ENCODE peak calls at places on chromosomes 13 and 19, in ten cellular contexts. Q, E, L, M, F, P, I, J, N and V are unnamed samples.

GRCh38 chr19:46009530-46010510 is 13.0 kb downstream of the PGLYRP1 start:
- DNase-seq in Q (peak), E (peak), L (peak), M (peak), F (peak), P (no peak), I (peak), J (peak), N (peak), V (peak)

GRCh38 chr19:41548954-41549688 is 26.8 kb upstream of the CEACAM21 start:
- DNase-seq in Q (peak), E (peak), L (peak), M (no peak), F (no peak), P (no peak), I (peak), J (no peak), N (no peak), V (peak)

GRCh38 chr13:42137856-42138537 is 89.5 kb downstream of the DGKH start:
- DNase-seq in Q (no peak), E (no peak), L (no peak), M (peak), F (peak), P (no peak), I (no peak), J (no peak), N (no peak), V (no peak)

GRCh38 chr13:66748712-66749111 is 481.4 kb downstream of the PCDH9 start:
- DNase-seq in Q (no peak), E (no peak), L (no peak), M (no peak), F (no peak), P (no peak), I (peak), J (no peak), N (no peak), V (no peak)

GRCh38 chr13:109669956-109670355 is 116.4 kb downstream of the IRS2 start:
- DNase-seq in Q (no peak), E (no peak), L (no peak), M (no peak), F (no peak), P (no peak), I (no peak), J (no peak), N (no peak), V (no peak)

GRCh38 chr13:42272115-42272756 is at the start of gene AKAP11:
- DNase-seq in Q (peak), E (peak), L (peak), M (peak), F (peak), P (no peak), I (peak), J (peak), N (no peak), V (peak)

GRCh38 chr19:6723108-6723618 is 2.7 kb upstream of the C3 start:
- DNase-seq in Q (no peak), E (no peak), L (no peak), M (no peak), F (no peak), P (no peak), I (no peak), J (no peak), N (no peak), V (no peak)

GRCh38 chr13:48531416-48532145 is 1.3 kb downstream of the RCBTB2 start:
- DNase-seq in Q (peak), E (no peak), L (no peak), M (no peak), F (no peak), P (no peak), I (no peak), J (no peak), N (no peak), V (no peak)

GRCh38 chr19:42111811-42112210 is 20.4 kb downstream of the POU2F2 start:
- DNase-seq in Q (no peak), E (no peak), L (no peak), M (peak), F (peak), P (no peak), I (no peak), J (no peak), N (no peak), V (no peak)

GRCh38 chr19:37981785-37982475 is 74.9 kb downstream of the SIPA1L3 start:
- DNase-seq in Q (no peak), E (no peak), L (no peak), M (no peak), F (no peak), P (peak), I (no peak), J (peak), N (no peak), V (no peak)

GRCh38 chr13:104310861-104311260 is 1244.6 kb upstream of the SLC10A2 start:
- DNase-seq in Q (no peak), E (no peak), L (no peak), M (no peak), F (no peak), P (no peak), I (no peak), J (no peak), N (no peak), V (no peak)

GRCh38 chr19:10985502-10985901 is 24.7 kb downstream of the SMARCA4 start:
- DNase-seq in Q (no peak), E (no peak), L (no peak), M (no peak), F (no peak), P (no peak), I (no peak), J (no peak), N (no peak), V (no peak)

GRCh38 chr13:32443111-32443510 is 15.2 kb upstream of the N4BP2L1 start:
- DNase-seq in Q (peak), E (peak), L (peak), M (peak), F (peak), P (no peak), I (peak), J (no peak), N (no peak), V (no peak)

GRCh38 chr13:50374517-50374916 is 359.3 kb downstream of the KCNRG start:
- DNase-seq in Q (no peak), E (no peak), L (no peak), M (no peak), F (no peak), P (no peak), I (no peak), J (no peak), N (no peak), V (no peak)

GRCh38 chr19:45250832-45251451 is at the start of gene MARK4:
- DNase-seq in Q (peak), E (peak), L (peak), M (peak), F (peak), P (no peak), I (peak), J (peak), N (peak), V (peak)

GRCh38 chr19:12800344-12800732 is 1.3 kb downstream of the PRDX2 start:
- DNase-seq in Q (no peak), E (no peak), L (no peak), M (no peak), F (no peak), P (no peak), I (no peak), J (no peak), N (no peak), V (no peak)

GRCh38 chr13:113863511-113864302 is at the start of gene GAS6:
- DNase-seq in Q (no peak), E (no peak), L (no peak), M (peak), F (peak), P (no peak), I (peak), J (peak), N (no peak), V (no peak)

GRCh38 chr19:35166100-35167063 is 11.8 kb downstream of the FXYD5 start:
- DNase-seq in Q (no peak), E (no peak), L (no peak), M (no peak), F (no peak), P (no peak), I (no peak), J (no peak), N (no peak), V (no peak)

GRCh38 chr19:17706750-17707181 is 12.5 kb upstream of the MAP1S start:
- DNase-seq in Q (no peak), E (no peak), L (no peak), M (peak), F (peak), P (no peak), I (no peak), J (no peak), N (no peak), V (no peak)

GRCh38 chr19:12749938-12750521 is 1.6 kb upstream of the BEST2 start:
- DNase-seq in Q (no peak), E (no peak), L (no peak), M (peak), F (peak), P (no peak), I (no peak), J (no peak), N (no peak), V (no peak)

GRCh38 chr19:14530005-14530348 is 583 bp downstream of the TECR start:
- DNase-seq in Q (no peak), E (no peak), L (no peak), M (peak), F (no peak), P (no peak), I (no peak), J (no peak), N (no peak), V (no peak)

GRCh38 chr13:73223372-73223781 is 164.6 kb downstream of the KLF5 start:
- DNase-seq in Q (peak), E (peak), L (no peak), M (no peak), F (no peak), P (no peak), I (peak), J (no peak), N (no peak), V (no peak)

GRCh38 chr19:35899547-35900214 is 659 bp downstream of the NFKBID start:
- DNase-seq in Q (peak), E (peak), L (peak), M (peak), F (peak), P (no peak), I (peak), J (peak), N (peak), V (peak)

GRCh38 chr13:68056816-68057710 is 826.9 kb upstream of the PCDH9 start:
- DNase-seq in Q (no peak), E (no peak), L (no peak), M (no peak), F (peak), P (no peak), I (no peak), J (no peak), N (no peak), V (no peak)

GRCh38 chr13:95246292-95247082 is 54.8 kb downstream of the ABCC4 start:
- DNase-seq in Q (no peak), E (no peak), L (no peak), M (no peak), F (no peak), P (no peak), I (no peak), J (no peak), N (no peak), V (no peak)

GRCh38 chr13:112616586-112617381 is 28.8 kb upstream of the TUBGCP3 start:
- DNase-seq in Q (peak), E (peak), L (peak), M (peak), F (peak), P (no peak), I (peak), J (no peak), N (no peak), V (no peak)

GRCh38 chr19:31127132-31127967 is 221.9 kb downstream of the TSHZ3 start:
- DNase-seq in Q (no peak), E (no peak), L (no peak), M (peak), F (peak), P (peak), I (no peak), J (no peak), N (no peak), V (no peak)

GRCh38 chr19:34124828-34125227 is 47.5 kb upstream of the LSM14A start:
- DNase-seq in Q (no peak), E (no peak), L (no peak), M (no peak), F (no peak), P (no peak), I (no peak), J (no peak), N (no peak), V (no peak)

GRCh38 chr13:40596484-40596883 is 70.0 kb downstream of the FOXO1 start:
- DNase-seq in Q (no peak), E (no peak), L (no peak), M (no peak), F (no peak), P (no peak), I (no peak), J (no peak), N (no peak), V (no peak)

GRCh38 chr13:99911965-99912566 is 59.5 kb downstream of the ZIC5 start:
- DNase-seq in Q (peak), E (no peak), L (no peak), M (no peak), F (no peak), P (no peak), I (no peak), J (no peak), N (no peak), V (no peak)

GRCh38 chr13:31761951-31762350 is 22.6 kb downstream of the RXFP2 start:
- DNase-seq in Q (no peak), E (no peak), L (no peak), M (peak), F (peak), P (no peak), I (no peak), J (no peak), N (no peak), V (no peak)

GRCh38 chr13:63643543-63643942 is 2227.9 kb upstream of the PCDH20 start:
- DNase-seq in Q (no peak), E (no peak), L (no peak), M (no peak), F (no peak), P (no peak), I (no peak), J (no peak), N (no peak), V (no peak)

GRCh38 chr13:104204177-104204576 is 1138.0 kb upstream of the SLC10A2 start:
- DNase-seq in Q (no peak), E (no peak), L (no peak), M (no peak), F (no peak), P (no peak), I (no peak), J (no peak), N (no peak), V (no peak)